ENCODE peak calls at places on chromosomes 1 and 21, in six cellular contexts. Z is hepatocyte, C is astrocyte, J is A673, B is fibroblast of lung, I is PC-3. R is an unnamed sample.

GRCh38 chr1:110829955-110830553 is 42.9 kb upstream of the CD53 start:
- DNase-seq in B (peak; percentile 2), C (no peak), I (peak; percentile 63), Z (peak; percentile 53), J (peak; percentile 58), R (peak; percentile 29)

GRCh38 chr1:23169727-23170335 is 1.2 kb upstream of the LUZP1 start:
- DNase-seq in Z (peak; percentile 30), J (peak; percentile 87), B (peak; percentile 70), C (peak; percentile 67), I (no peak), R (peak; percentile 89)

GRCh38 chr1:153612755-153613331 is at the start of gene S100A16:
- DNase-seq in C (peak; percentile 57), B (peak; percentile 63), I (peak; percentile 95), J (no peak), Z (peak; percentile 82), R (peak; percentile 96)

GRCh38 chr1:89005286-89006151 is 13.1 kb upstream of the KYAT3 start:
- DNase-seq in I (no peak), Z (no peak), B (no peak), J (no peak), C (no peak), R (no peak)

GRCh38 chr21:38989745-38990423 is 184.2 kb downstream of the ETS2 start:
- DNase-seq in C (peak; percentile 92), J (peak; percentile 48), I (peak; percentile 48), Z (peak; percentile 88), B (peak; percentile 85), R (peak; percentile 91)

GRCh38 chr21:42811960-42812359 is 67.4 kb downstream of the WDR4 start:
- DNase-seq in I (no peak), B (no peak), Z (no peak), J (no peak), C (no peak), R (no peak)

GRCh38 chr1:55504306-55504706 is 289.1 kb upstream of the USP24 start:
- DNase-seq in C (no peak), I (no peak), Z (peak; percentile 46), B (peak; percentile 9), J (no peak), R (no peak)

GRCh38 chr21:27365394-27365793 is 398.5 kb upstream of the ADAMTS5 start:
- DNase-seq in I (peak; percentile 38), Z (no peak), B (no peak), C (peak; percentile 42), J (no peak), R (peak; percentile 30)

GRCh38 chr21:34886554-34887385 is 162.3 kb downstream of the RUNX1 start:
- DNase-seq in B (peak; percentile 45), C (no peak), Z (peak; percentile 45), I (peak; percentile 39), J (no peak), R (no peak)

GRCh38 chr21:34888569-34889286 is 160.4 kb downstream of the RUNX1 start:
- DNase-seq in B (peak; percentile 95), Z (peak; percentile 97), C (peak; percentile 91), I (peak; percentile 97), J (peak; percentile 88), R (peak; percentile 93)

GRCh38 chr21:34889287-34889536 is 159.9 kb downstream of the RUNX1 start:
- DNase-seq in I (peak; percentile 50), Z (peak; percentile 78), J (peak; percentile 62), C (peak; percentile 69), B (peak; percentile 79), R (peak; percentile 78)

GRCh38 chr21:34889537-34890257 is 159.4 kb downstream of the RUNX1 start:
- DNase-seq in I (peak; percentile 85), B (peak; percentile 80), Z (peak; percentile 94), J (peak; percentile 62), C (peak; percentile 62), R (peak; percentile 82)

GRCh38 chr21:34887729-34888568 is 161.2 kb downstream of the RUNX1 start:
- DNase-seq in C (peak; percentile 98), B (peak; percentile 94), J (peak; percentile 42), I (peak; percentile 95), Z (peak; percentile 91), R (peak; percentile 93)
- TF ChIP-seq EZH2 in C (no peak), B (no peak), J (peak; percentile 55), I (no peak), Z (no peak), R (no peak)

DNA sequence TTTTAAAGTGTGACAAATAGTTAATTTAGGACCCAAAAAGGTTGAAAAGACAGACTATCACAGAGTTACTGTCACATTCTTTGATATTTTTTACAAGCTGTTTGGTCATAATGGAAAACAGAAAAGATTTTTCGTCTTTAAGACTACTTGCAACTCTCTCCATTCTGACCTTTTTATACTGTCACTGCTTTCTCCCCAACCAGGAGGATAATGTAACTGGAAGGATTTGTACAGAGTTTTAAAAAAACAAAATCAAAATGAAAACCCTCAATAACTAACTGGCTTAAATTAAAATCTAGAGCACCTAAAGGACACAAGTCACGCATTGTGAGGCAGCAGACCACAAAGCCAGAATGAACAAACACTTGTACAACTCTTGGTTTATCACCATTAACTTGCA is 257.7 kb downstream of the FAF1 start:
- DNase-seq in I (no peak), B (no peak), J (no peak), Z (no peak), C (no peak), R (no peak)
- TF ChIP-seq CTCF in I (no peak), B (no peak), J (no peak), Z (no peak), C (no peak), R (no peak)

GRCh38 chr1:10287023-10287645 is 76.8 kb downstream of the KIF1B start:
- DNase-seq in J (no peak), C (no peak), B (no peak), I (no peak), Z (no peak), R (no peak)

GRCh38 chr1:10288059-10288615 is 77.8 kb downstream of the KIF1B start:
- DNase-seq in C (no peak), B (no peak), Z (no peak), J (no peak), I (no peak), R (no peak)

GRCh38 chr1:10283318-10283984 is 73.1 kb downstream of the KIF1B start:
- DNase-seq in I (no peak), B (no peak), J (peak; percentile 11), Z (no peak), C (peak; percentile 12), R (no peak)

GRCh38 chr1:10291705-10292104 is 81.3 kb downstream of the KIF1B start:
- DNase-seq in J (no peak), I (no peak), C (no peak), B (no peak), Z (no peak), R (no peak)

DNA sequence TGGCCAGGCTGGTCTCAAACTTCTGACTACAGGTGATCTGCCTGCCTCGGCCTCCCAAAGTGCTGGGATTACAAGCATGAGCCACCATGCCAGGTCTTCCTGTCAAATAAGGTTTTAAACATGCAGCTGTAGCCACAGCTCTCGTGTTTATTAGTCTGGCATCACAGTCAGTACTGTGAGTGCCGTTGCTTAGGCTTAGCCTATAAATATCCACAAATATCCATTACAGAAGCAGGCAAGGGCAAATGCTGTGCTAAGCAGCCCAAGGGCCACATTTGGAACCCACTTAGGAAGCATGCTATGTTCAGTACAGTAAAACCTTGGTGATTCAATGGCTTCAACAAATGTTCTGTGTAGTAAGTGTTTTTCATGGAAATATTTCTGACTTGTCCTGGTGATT is 75.9 kb downstream of the KIF1B start:
- DNase-seq in B (peak; percentile 1), I (no peak), C (no peak), J (no peak), Z (no peak), R (no peak)
- TF ChIP-seq EZH2 in B (no peak), I (no peak), C (no peak), J (no peak), Z (no peak), R (no peak)

GRCh38 chr1:36306210-36306901 is at the start of gene SH3D21:
- DNase-seq in B (peak; percentile 30), Z (peak; percentile 85), C (no peak), J (no peak), I (peak; percentile 49), R (peak; percentile 69)
- TF ChIP-seq CTCF in B (peak; percentile 2), Z (peak; percentile 21), C (no peak), J (no peak), I (peak; percentile 43), R (peak; percentile 41)

DNA sequence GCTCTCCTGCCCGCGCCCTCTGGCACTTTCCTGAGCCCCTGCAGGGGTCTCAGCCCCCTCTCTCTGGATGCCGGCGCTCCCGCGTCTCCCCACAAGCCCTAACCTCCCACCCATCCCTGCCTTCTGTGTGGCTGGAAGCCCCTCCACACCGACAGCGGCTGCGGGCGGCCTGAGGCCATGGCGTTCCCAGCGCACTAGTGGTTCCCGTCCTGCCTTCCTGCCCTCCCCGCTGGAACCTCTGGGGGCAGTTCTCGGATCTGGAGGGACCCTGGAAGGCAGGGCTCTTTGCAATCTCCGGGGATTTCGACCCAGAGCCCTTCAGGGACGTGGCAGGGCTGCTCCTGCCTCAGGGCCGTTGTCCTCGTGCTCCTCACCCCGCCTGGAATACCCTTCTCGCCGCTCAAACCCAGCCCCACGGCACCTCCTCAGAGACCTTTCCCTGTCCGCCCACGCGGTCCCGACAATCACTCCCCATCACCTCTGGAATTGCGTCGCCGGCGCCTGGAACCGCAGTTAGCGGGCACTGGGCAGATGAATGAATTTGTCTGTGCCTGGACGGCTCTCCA is 493 bp upstream of the ESPN start:
- DNase-seq in J (no peak), I (peak; percentile 50), Z (peak; percentile 15), B (no peak), C (no peak), R (no peak)
- TF ChIP-seq EZH2 in J (peak; percentile 89), I (no peak), Z (peak; percentile 81), B (peak; percentile 76), C (peak; percentile 63), R (no peak)

R was measured in mammary epithelial cell.